ENCODE peak calls at places on chromosomes 16 and 17, in eight cellular contexts. J is AG04450; S is PC-3; F is uterus; O is AG04449; G is A549; Q is CD4-positive, alpha-beta memory T cell; I is HepG2. M is an unnamed sample.

GRCh38 chr16:54926166-54926838 is 4.4 kb upstream of the IRX5 start:
- DNase-seq in F (no peak), O (no peak), I (no peak), G (no peak), J (no peak), S (no peak), Q (no peak), M (no peak)

GRCh38 chr17:57259817-57260216 is 3.5 kb downstream of the MSI2 start:
- DNase-seq in I (no peak), G (no peak), J (no peak), F (no peak), S (no peak), Q (no peak), O (no peak), M (no peak)

GRCh38 chr17:64747938-64748540 is 85.9 kb upstream of the SMURF2 start:
- DNase-seq in J (peak; percentile 11), G (no peak), S (no peak), Q (no peak), O (no peak), F (no peak), I (no peak), M (no peak)

GRCh38 chr16:67247698-67248400 is 568 bp upstream of the FHOD1 start:
- DNase-seq in I (no peak), J (no peak), O (no peak), Q (no peak), G (no peak), F (no peak), S (no peak), M (no peak)

GRCh38 chr17:60284709-60285108 is 107.2 kb downstream of the USP32 start:
- DNase-seq in I (no peak), O (no peak), Q (no peak), G (no peak), F (no peak), J (no peak), S (no peak), M (no peak)

GRCh38 chr17:3556905-3557767 is 476 bp downstream of the TRPV3 start:
- DNase-seq in O (no peak), F (no peak), Q (no peak), J (no peak), G (no peak), S (peak; percentile 13), I (no peak), M (no peak)

GRCh38 chr16:84484579-84485254 is 19.7 kb downstream of the MEAK7 start:
- DNase-seq in J (peak; percentile 36), S (peak; percentile 49), O (no peak), I (peak; percentile 62), Q (no peak), G (peak; percentile 47), F (peak; percentile 55), M (no peak)

GRCh38 chr17:39695089-39695474 is 4.8 kb upstream of the ERBB2 start:
- DNase-seq in G (no peak), S (no peak), O (no peak), Q (no peak), J (no peak), F (no peak), I (no peak), M (no peak)

GRCh38 chr17:49480833-49481615 is 14.1 kb upstream of the NGFR start:
- DNase-seq in Q (no peak), S (no peak), F (no peak), J (no peak), I (no peak), O (no peak), G (no peak), M (no peak)

GRCh38 chr16:21645261-21645721 is 7.1 kb downstream of the IGSF6 start:
- DNase-seq in Q (peak; percentile 72), G (no peak), I (no peak), O (no peak), J (no peak), F (no peak), S (no peak), M (no peak)

GRCh38 chr16:83689385-83689831 is 118.4 kb upstream of the HSBP1 start:
- DNase-seq in S (no peak), F (no peak), G (no peak), Q (no peak), I (no peak), J (peak; percentile 67), O (peak; percentile 98), M (peak; percentile 37)

GRCh38 chr17:3768341-3768740 is 32.6 kb downstream of the ITGAE start:
- DNase-seq in F (no peak), J (no peak), G (no peak), S (no peak), I (no peak), O (no peak), Q (no peak), M (no peak)

GRCh38 chr17:19010729-19011505 is 6.4 kb upstream of the FAM83G start:
- DNase-seq in J (no peak), G (peak; percentile 65), I (peak; percentile 46), F (no peak), S (peak; percentile 37), O (no peak), Q (no peak), M (no peak)

GRCh38 chr16:89060207-89060794 is 33.4 kb upstream of the ACSF3 start:
- DNase-seq in S (no peak), Q (no peak), G (no peak), J (no peak), F (no peak), O (no peak), I (no peak), M (no peak)

GRCh38 chr16:72946474-72947194 is 101.3 kb downstream of the ZFHX3 start:
- DNase-seq in G (no peak), S (no peak), I (no peak), J (no peak), O (no peak), Q (no peak), F (peak; percentile 42), M (no peak)

GRCh38 chr16:65069090-65069489 is 52.8 kb downstream of the CDH11 start:
- DNase-seq in G (no peak), J (peak; percentile 58), F (no peak), I (no peak), O (peak; percentile 69), Q (no peak), S (peak; percentile 52), M (no peak)

GRCh38 chr17:33596904-33597303 is 303.8 kb upstream of the ASIC2 start:
- DNase-seq in Q (no peak), J (no peak), G (no peak), F (no peak), O (no peak), S (no peak), I (no peak), M (no peak)

GRCh38 chr17:6796887-6797490 is 21.0 kb downstream of the FBXO39 start:
- DNase-seq in J (no peak), G (no peak), F (no peak), Q (no peak), O (no peak), S (peak; percentile 87), I (no peak), M (no peak)

GRCh38 chr17:37365589-37365988 is 10.2 kb upstream of the C17orf78 start:
- DNase-seq in O (no peak), F (no peak), I (no peak), J (no peak), S (no peak), Q (no peak), G (no peak), M (no peak)

GRCh38 chr16:35431829-35432663 is 1972.6 kb downstream of the TP53TG3F start:
- DNase-seq in J (no peak), F (no peak), I (no peak), Q (no peak), O (no peak), G (no peak), S (no peak), M (no peak)

GRCh38 chr16:64865037-64865696 is 256.7 kb downstream of the CDH11 start:
- DNase-seq in F (no peak), G (no peak), O (no peak), S (no peak), I (no peak), J (no peak), Q (no peak), M (no peak)

GRCh38 chr16:19559242-19559910 is 3.9 kb downstream of the VPS35L start:
- DNase-seq in J (peak; percentile 46), S (peak; percentile 74), G (peak; percentile 35), I (peak; percentile 58), O (peak; percentile 19), Q (peak; percentile 46), F (no peak), M (no peak)

GRCh38 chr16:22353188-22353919 is 21.1 kb downstream of the CDR2 start:
- DNase-seq in O (peak; percentile 67), Q (no peak), G (no peak), F (no peak), J (peak; percentile 71), I (peak; percentile 66), S (peak; percentile 55), M (no peak)

GRCh38 chr17:17356149-17356930 is 53.2 kb downstream of the NT5M start:
- DNase-seq in I (peak; percentile 73), Q (peak; percentile 59), G (peak; percentile 96), J (peak; percentile 74), F (peak; percentile 76), O (peak; percentile 37), S (peak; percentile 94), M (peak; percentile 21)

GRCh38 chr16:56950881-56951771 is 10.6 kb upstream of the CETP start:
- DNase-seq in G (peak; percentile 60), J (no peak), O (no peak), S (peak; percentile 23), I (peak; percentile 61), Q (peak; percentile 39), F (no peak), M (no peak)

GRCh38 chr17:40884708-40885512 is at the start of gene KRT20:
- DNase-seq in Q (no peak), J (no peak), S (peak; percentile 14), G (peak; percentile 64), O (no peak), I (no peak), F (no peak), M (no peak)
- H3K4me3 ChIP-seq in Q (no peak within 1 kb of the TSS), J (no peak within 1 kb of the TSS), S (no peak within 1 kb of the TSS), G (no peak within 1 kb of the TSS), O (no peak within 1 kb of the TSS), I (no peak within 1 kb of the TSS), F (no peak within 1 kb of the TSS), M (no peak within 1 kb of the TSS)

GRCh38 chr16:660459-661183 is 7.3 kb upstream of the RHOT2 start:
- DNase-seq in J (peak; percentile 55), G (peak; percentile 70), Q (peak; percentile 56), F (peak; percentile 85), I (no peak), O (no peak), S (peak; percentile 79), M (no peak)
- H3K4me3 ChIP-seq in J (no peak overlapping the region), G (no peak overlapping the region), Q (no peak overlapping the region), F (no peak overlapping the region), I (no peak overlapping the region), O (no peak overlapping the region), S (peak overlapping the region; percentile 42), M (peak overlapping the region; percentile 50)

DNA sequence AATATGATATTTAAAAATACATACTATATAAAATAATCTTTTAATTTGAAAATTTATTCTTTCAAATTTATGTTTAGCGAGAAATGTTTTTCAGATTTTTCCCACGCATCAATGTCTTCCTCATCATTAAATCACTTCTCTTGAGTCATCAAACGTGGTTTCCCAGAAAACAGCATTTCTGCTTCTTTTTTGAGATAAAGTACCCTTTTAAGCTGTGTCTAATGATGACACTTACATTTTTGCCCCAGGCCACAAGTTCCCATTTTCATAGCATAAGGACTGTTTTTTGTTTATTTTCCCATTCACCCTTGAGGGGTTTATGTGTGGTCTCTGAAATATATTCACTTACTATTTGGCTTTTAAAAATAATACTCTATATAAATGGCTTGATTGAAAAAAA is 139.0 kb upstream of the HS3ST3A1 start:
- DNase-seq in I (no peak), F (no peak), Q (no peak), O (no peak), J (no peak), S (no peak), G (no peak), M (no peak)
- H3K4me3 ChIP-seq in I (no peak overlapping the region), F (no peak overlapping the region), Q (no peak overlapping the region), O (no peak overlapping the region), J (no peak overlapping the region), S (no peak overlapping the region), G (no peak overlapping the region), M (no peak overlapping the region)

GRCh38 chr16:53100889-53101288 is 46.1 kb downstream of the CHD9 start:
- DNase-seq in S (peak; percentile 1), G (no peak), J (no peak), F (no peak), O (no peak), I (no peak), Q (no peak), M (no peak)
- H3K4me3 ChIP-seq in S (no peak overlapping the region), G (no peak overlapping the region), J (no peak overlapping the region), F (no peak overlapping the region), O (no peak overlapping the region), I (no peak overlapping the region), Q (no peak overlapping the region), M (no peak overlapping the region)

M was measured in thoracic aorta.